ENCODE peak calls at places on chromosomes 5 and 9, in five cellular contexts. P is HepG2, H is GM12878, R is upper lobe of left lung, K is K562. G is an unnamed sample.
A peak's percentile ranks its signal among the peaks of the same experiment; 100 is the strongest.

GRCh38 chr5:54390015-54390414 is 65.5 kb upstream of the HSPB3 start:
- ATAC-seq in P (no peak), H (no peak), R (no peak), K (peak; percentile 85), G (no peak)

GRCh38 chr9:131432597-131433301 is 38.9 kb downstream of the PRRC2B start:
- ATAC-seq in P (no peak), H (no peak), R (no peak), K (no peak), G (peak; percentile 43)

GRCh38 chr5:68141494-68141893 is 74.1 kb upstream of the PIK3R1 start:
- ATAC-seq in P (no peak), H (peak; percentile 83), R (no peak), K (no peak), G (no peak)

GRCh38 chr5:135033866-135034185 is 202 bp downstream of the PITX1 start:
- ATAC-seq in P (peak; percentile 51), H (no peak), R (peak; percentile 4), K (peak; percentile 22), G (peak; percentile 0)

GRCh38 chr9:136784249-136784996 is 6.7 kb upstream of the TMEM141 start:
- ATAC-seq in P (no peak), H (peak; percentile 65), R (no peak), K (peak; percentile 62), G (no peak)

GRCh38 chr9:131657031-131657377 is 82.9 kb downstream of the RAPGEF1 start:
- ATAC-seq in P (no peak), H (peak; percentile 51), R (no peak), K (no peak), G (no peak)

GRCh38 chr9:122835313-122835731 is 6.9 kb upstream of the PDCL start:
- ATAC-seq in P (peak; percentile 78), H (peak; percentile 41), R (no peak), K (peak; percentile 67), G (no peak)

GRCh38 chr9:79581794-79582193 is 10.0 kb downstream of the TLE4 start:
- ATAC-seq in P (peak; percentile 75), H (peak; percentile 3), R (peak; percentile 39), K (no peak), G (no peak)

GRCh38 chr5:9622891-9623547 is 7.1 kb downstream of the TAS2R1 start:
- ATAC-seq in P (no peak), H (peak; percentile 34), R (no peak), K (no peak), G (no peak)

GRCh38 chr9:89892053-89892419 is 287.2 kb downstream of the GADD45G start:
- ATAC-seq in P (no peak), H (no peak), R (peak; percentile 47), K (no peak), G (peak; percentile 81)

GRCh38 chr5:7983433-7983832 is 114.5 kb downstream of the MTRR start:
- ATAC-seq in P (peak; percentile 42), H (no peak), R (peak; percentile 29), K (peak; percentile 74), G (peak; percentile 43)

GRCh38 chr9:111621895-111622480 is 9.1 kb upstream of the DNAJC25 start:
- ATAC-seq in P (peak; percentile 91), H (peak; percentile 88), R (peak; percentile 91), K (peak; percentile 89), G (peak; percentile 53)

GRCh38 chr5:172686111-172686510 is 45.0 kb downstream of the NEURL1B start:
- ATAC-seq in P (no peak), H (no peak), R (no peak), K (no peak), G (no peak)

GRCh38 chr5:158731014-158731413 is 368.7 kb downstream of the EBF1 start:
- ATAC-seq in P (no peak), H (no peak), R (no peak), K (no peak), G (peak; percentile 29)

GRCh38 chr5:67816456-67816855 is 399.1 kb upstream of the PIK3R1 start:
- ATAC-seq in P (peak; percentile 20), H (no peak), R (no peak), K (peak; percentile 44), G (no peak)

GRCh38 chr9:73143606-73144328 is 7.9 kb upstream of the ANXA1 start:
- ATAC-seq in P (no peak), H (no peak), R (peak; percentile 88), K (peak; percentile 67), G (peak; percentile 80)

GRCh38 chr9:91055845-91056244 is 254.2 kb downstream of the SYK start:
- ATAC-seq in P (no peak), H (no peak), R (no peak), K (no peak), G (no peak)

GRCh38 chr9:137000177-137000930 is 4.0 kb upstream of the CLIC3 start:
- ATAC-seq in P (no peak), H (peak; percentile 87), R (peak; percentile 14), K (no peak), G (no peak)

DNA sequence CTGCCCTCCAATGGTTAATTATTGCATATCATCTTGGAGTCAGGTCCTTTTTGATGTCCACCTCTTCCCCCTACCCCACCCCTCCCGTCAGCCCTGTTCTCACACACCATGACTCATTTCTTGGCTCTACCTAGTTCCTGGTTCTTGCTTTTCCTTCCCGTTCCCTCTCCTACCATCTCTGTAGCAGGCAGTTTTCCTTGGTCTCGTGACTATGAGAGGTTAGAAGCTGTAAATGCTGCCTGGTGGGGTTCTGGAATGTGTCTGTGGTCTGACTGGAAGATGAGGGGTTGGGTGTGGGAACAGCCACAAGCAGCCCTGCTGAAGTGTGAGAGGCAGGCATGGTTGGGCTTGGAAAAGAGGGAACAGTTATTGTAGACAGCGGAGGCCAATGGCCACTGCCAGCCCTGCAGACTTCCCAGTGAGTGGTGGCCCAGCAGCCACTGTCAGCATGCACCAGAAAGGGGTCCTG is 18.2 kb downstream of the SLC22A5 start:
- ATAC-seq in P (peak; percentile 15), H (peak; percentile 22), R (peak; percentile 90), K (peak; percentile 59), G (peak; percentile 85)
- TF ChIP-seq EP300 in P (no peak), H (no peak), R (no peak), K (no peak), G (no peak)

GRCh38 chr5:149388498-149389190 is 9.6 kb upstream of the IL17B start:
- ATAC-seq in P (no peak), H (no peak), R (no peak), K (no peak), G (no peak)
- TF ChIP-seq POLR2AphosphoS5 in P (no peak), H (no peak), R (no peak), K (no peak), G (no peak)

GRCh38 chr5:78657201-78657600 is 8.6 kb upstream of the LHFPL2 start:
- ATAC-seq in P (no peak), H (no peak), R (no peak), K (no peak), G (no peak)
- TF ChIP-seq EP300 in P (no peak), H (no peak), R (no peak), K (no peak), G (no peak)

GRCh38 chr5:59039296-59040006 is 456.6 kb downstream of the RAB3C start:
- ATAC-seq in P (peak; percentile 75), H (peak; percentile 84), R (peak; percentile 88), K (no peak), G (peak; percentile 80)
- TF ChIP-seq POLR2AphosphoS5 in P (no peak), H (no peak), R (peak; percentile 75), K (no peak), G (peak; percentile 62)